ENCODE peak calls at places on chromosome 7, in five cellular contexts. M is A549, N is IMR-90, O is SK-N-SH, R is H1. D is an unnamed sample.

GRCh38 chr7:155392726-155393570 is 65.0 kb upstream of the EN2 start:
- DNase-seq in M (peak), N (no peak), O (no peak), R (no peak), D (peak)

GRCh38 chr7:138565451-138566114 is 105.5 kb downstream of the TRIM24 start:
- DNase-seq in M (peak), N (peak), O (no peak), R (no peak), D (peak)

GRCh38 chr7:50544992-50545391 is 20.2 kb downstream of the DDC start:
- DNase-seq in M (no peak), N (no peak), O (no peak), R (no peak), D (no peak)

GRCh38 chr7:82980130-82980529 is 182.6 kb downstream of the PCLO start:
- DNase-seq in M (no peak), N (no peak), O (no peak), R (no peak), D (no peak)

GRCh38 chr7:105352018-105352612 is 36.6 kb downstream of the SRPK2 start:
- DNase-seq in M (no peak), N (peak), O (no peak), R (no peak), D (no peak)

GRCh38 chr7:26658080-26658697 is 206.2 kb downstream of the SKAP2 start:
- DNase-seq in M (no peak), N (no peak), O (no peak), R (no peak), D (no peak)

GRCh38 chr7:106504620-106505019 is 156.3 kb downstream of the CCDC71L start:
- DNase-seq in M (no peak), N (peak), O (no peak), R (no peak), D (no peak)

GRCh38 chr7:2468227-2468626 is 8.0 kb downstream of the GRIFIN start:
- DNase-seq in M (no peak), N (no peak), O (peak), R (no peak), D (no peak)

GRCh38 chr7:75967055-75967454 is 27.3 kb downstream of the TMEM120A start:
- DNase-seq in M (no peak), N (no peak), O (no peak), R (no peak), D (no peak)

GRCh38 chr7:1859266-1860035 is 189.4 kb downstream of the ELFN1 start:
- DNase-seq in M (no peak), N (no peak), O (no peak), R (no peak), D (no peak)

GRCh38 chr7:135684699-135685098 is 22.4 kb downstream of the STMP1 start:
- DNase-seq in M (no peak), N (no peak), O (no peak), R (no peak), D (no peak)

GRCh38 chr7:150799741-150800575 is at the start of gene TMEM176B:
- DNase-seq in M (no peak), N (no peak), O (peak), R (peak), D (no peak)

GRCh38 chr7:147472556-147472955 is 1118.0 kb upstream of the C7orf33 start:
- DNase-seq in M (no peak), N (no peak), O (no peak), R (no peak), D (no peak)

GRCh38 chr7:75937958-75938786 is 23.2 kb downstream of the POR start:
- DNase-seq in M (peak), N (peak), O (peak), R (no peak), D (peak)

GRCh38 chr7:157975401-157976372 is 611.9 kb downstream of the PTPRN2 start:
- DNase-seq in M (no peak), N (no peak), O (no peak), R (no peak), D (no peak)

GRCh38 chr7:107125475-107125874 is 43.3 kb upstream of the HBP1 start:
- DNase-seq in M (no peak), N (no peak), O (no peak), R (no peak), D (no peak)

GRCh38 chr7:76233538-76234281 is 32.0 kb downstream of the SRRM3 start:
- DNase-seq in M (peak), N (no peak), O (no peak), R (peak), D (no peak)

GRCh38 chr7:141053626-141054025 is 20.2 kb upstream of the TMEM178B start:
- DNase-seq in M (no peak), N (no peak), O (no peak), R (no peak), D (no peak)

GRCh38 chr7:130087364-130087763 is 17.0 kb downstream of the KLHDC10 start:
- DNase-seq in M (no peak), N (peak), O (no peak), R (no peak), D (no peak)

GRCh38 chr7:44767912-44768662 is 19.4 kb downstream of the ZMIZ2 start:
- DNase-seq in M (no peak), N (peak), O (peak), R (no peak), D (no peak)

GRCh38 chr7:137423321-137423720 is 79.8 kb upstream of the PTN start:
- DNase-seq in M (no peak), N (peak), O (no peak), R (no peak), D (no peak)

GRCh38 chr7:29893351-29894005 is 87.2 kb downstream of the WIPF3 start:
- DNase-seq in M (no peak), N (no peak), O (peak), R (no peak), D (no peak)

GRCh38 chr7:130995252-130996081 is 261.5 kb upstream of the KLF14 start:
- DNase-seq in M (no peak), N (no peak), O (no peak), R (no peak), D (peak)

GRCh38 chr7:113561446-113561845 is 357.4 kb downstream of the PPP1R3A start:
- DNase-seq in M (no peak), N (peak), O (no peak), R (no peak), D (no peak)

GRCh38 chr7:18151419-18151818 is 123.8 kb upstream of the PRPS1L1 start:
- DNase-seq in M (peak), N (no peak), O (peak), R (no peak), D (no peak)

GRCh38 chr7:41232086-41232485 is 470.8 kb downstream of the INHBA start:
- DNase-seq in M (no peak), N (peak), O (no peak), R (no peak), D (no peak)

GRCh38 chr7:132386249-132386681 is 190.0 kb downstream of the PLXNA4 start:
- DNase-seq in M (no peak), N (no peak), O (peak), R (no peak), D (no peak)

GRCh38 chr7:31443457-31443856 is 70.4 kb upstream of the ITPRID1 start:
- DNase-seq in M (peak), N (peak), O (peak), R (no peak), D (peak)

GRCh38 chr7:74026406-74027123 is 1.4 kb upstream of the ELN start:
- DNase-seq in M (peak), N (peak), O (peak), R (peak), D (peak)

GRCh38 chr7:3393862-3394261 is 92.8 kb downstream of the SDK1 start:
- DNase-seq in M (peak), N (no peak), O (no peak), R (no peak), D (no peak)

GRCh38 chr7:29858080-29858951 is 52.0 kb downstream of the WIPF3 start:
- DNase-seq in M (no peak), N (no peak), O (no peak), R (no peak), D (no peak)

GRCh38 chr7:128910569-128910945 is at the start of gene KCP:
- DNase-seq in M (no peak), N (no peak), O (peak), R (peak), D (no peak)

GRCh38 chr7:128912281-128912680 is 1.8 kb upstream of the KCP start:
- DNase-seq in M (no peak), N (no peak), O (peak), R (peak), D (no peak)

GRCh38 chr7:128908750-128909385 is 1.6 kb downstream of the KCP start:
- DNase-seq in M (no peak), N (no peak), O (peak), R (peak), D (no peak)

GRCh38 chr7:128911441-128912031 is 1.0 kb upstream of the KCP start:
- DNase-seq in M (no peak), N (no peak), O (peak), R (peak), D (no peak)

GRCh38 chr7:128909605-128910568 is 622 bp downstream of the KCP start:
- DNase-seq in M (no peak), N (peak), O (peak), R (peak), D (no peak)
- TF ChIP-seq RAD21 in M (no peak), N (no peak), O (no peak), R (no peak), D (no peak)

GRCh38 chr7:70355591-70356323 is 757.5 kb downstream of the AUTS2 start:
- DNase-seq in M (no peak), N (no peak), O (no peak), R (no peak), D (no peak)

GRCh38 chr7:70356975-70357374 is 758.7 kb downstream of the AUTS2 start:
- DNase-seq in M (no peak), N (no peak), O (no peak), R (no peak), D (no peak)

GRCh38 chr7:70353948-70354335 is 755.7 kb downstream of the AUTS2 start:
- DNase-seq in M (no peak), N (no peak), O (peak), R (no peak), D (no peak)

GRCh38 chr7:70354409-70355169 is 756.3 kb downstream of the AUTS2 start:
- DNase-seq in M (no peak), N (no peak), O (peak), R (no peak), D (no peak)

GRCh38 chr7:70356324-70356797 is 758.1 kb downstream of the AUTS2 start:
- DNase-seq in M (no peak), N (no peak), O (no peak), R (no peak), D (no peak)
- H3K27ac ChIP-seq in M (no peak), N (no peak), O (no peak), R (no peak), D (no peak)

DNA sequence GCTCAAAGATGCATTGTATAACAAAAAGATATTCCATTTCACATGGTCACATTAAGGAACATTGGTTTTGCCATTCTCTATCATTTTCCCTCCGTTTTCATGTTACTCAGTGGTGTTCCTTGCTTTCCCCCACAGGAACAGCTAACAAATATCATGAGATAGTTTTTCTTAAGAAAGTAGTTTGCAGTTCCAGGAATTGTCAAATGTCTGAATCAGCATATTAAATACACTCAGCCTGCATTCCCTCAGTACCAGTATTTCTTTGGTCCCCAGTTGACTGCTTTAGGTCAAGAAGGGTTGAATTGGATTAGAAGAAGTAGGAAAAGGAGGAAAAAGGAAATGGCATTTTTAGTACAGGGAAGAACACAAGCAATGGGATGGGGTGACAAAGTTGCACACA is 436.6 kb downstream of the TNS3 start:
- DNase-seq in M (no peak), N (no peak), O (no peak), R (no peak), D (no peak)
- TF ChIP-seq RAD21 in M (no peak), N (no peak), O (no peak), R (no peak), D (no peak)

GRCh38 chr7:91569702-91570457 is 305.6 kb downstream of the FZD1 start:
- DNase-seq in M (no peak), N (no peak), O (no peak), R (no peak), D (no peak)
- H3K27ac ChIP-seq in M (no peak), N (no peak), O (no peak), R (no peak), D (no peak)

DNA sequence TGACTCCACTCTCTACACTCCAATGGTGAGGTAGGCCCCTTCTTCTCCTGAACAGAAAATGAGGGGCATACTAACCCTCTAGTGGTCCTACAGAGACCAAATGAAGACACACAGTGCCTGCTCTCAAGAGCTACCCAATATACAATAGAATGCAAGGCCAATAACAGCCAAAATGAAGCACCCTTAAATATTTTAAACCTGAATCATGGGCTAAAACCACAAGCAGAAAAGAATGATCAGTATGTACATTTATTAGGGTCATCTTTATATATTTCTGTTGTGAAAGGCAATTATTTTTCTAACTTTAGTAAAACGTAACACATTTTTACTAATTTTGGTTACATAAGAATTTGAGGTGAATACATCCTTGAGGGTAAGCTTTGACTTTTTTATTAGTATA is 49.9 kb upstream of the COL1A2 start:
- DNase-seq in M (no peak), N (peak), O (no peak), R (no peak), D (no peak)
- TF ChIP-seq RAD21 in M (no peak), N (no peak), O (no peak), R (no peak), D (no peak)

DNA sequence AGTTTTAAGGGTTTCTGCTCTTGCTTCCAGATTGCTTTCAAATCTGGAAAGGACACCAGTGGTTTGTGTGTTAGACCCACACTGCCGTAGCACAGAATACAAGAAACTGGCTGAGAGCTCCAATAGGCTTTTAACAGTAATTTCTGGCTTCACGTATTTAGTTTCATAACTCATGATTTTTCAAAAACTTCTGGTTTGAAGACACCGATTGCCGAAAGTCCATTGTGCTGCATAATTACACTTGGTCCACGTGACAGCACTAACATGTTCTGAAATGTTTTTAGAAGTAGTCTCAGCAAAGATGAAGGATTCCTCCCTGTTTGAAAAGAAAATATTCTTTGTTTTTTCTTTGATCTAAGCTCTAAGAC is 3.8 kb downstream of the EGFR start:
- DNase-seq in M (no peak), N (no peak), O (no peak), R (no peak), D (no peak)
- H3K27ac ChIP-seq in M (peak), N (no peak), O (no peak), R (no peak), D (no peak)

DNA sequence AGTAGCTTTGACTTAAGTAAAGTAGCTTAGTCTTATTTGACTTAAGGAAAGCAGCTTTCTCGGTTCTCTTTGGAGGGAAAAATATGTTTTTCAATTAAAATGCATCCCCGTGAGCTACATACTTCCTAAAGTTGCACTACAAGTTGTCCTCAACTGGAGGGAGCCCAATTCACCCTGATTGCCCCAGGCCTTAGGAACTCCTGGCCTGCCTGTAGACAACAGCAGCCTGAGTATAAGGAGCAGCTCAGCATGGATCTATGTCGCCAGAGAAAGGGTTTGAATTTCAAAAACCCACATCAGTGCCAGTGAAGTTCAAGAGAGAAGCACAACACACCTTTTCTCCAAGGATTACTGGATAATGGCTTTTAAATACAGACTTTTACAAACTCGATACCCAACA is 772.0 kb downstream of the TNS3 start:
- DNase-seq in M (no peak), N (no peak), O (no peak), R (no peak), D (no peak)
- TF ChIP-seq RAD21 in M (no peak), N (no peak), O (no peak), R (no peak), D (no peak)

GRCh38 chr7:28688651-28689050 is 269.5 kb downstream of the TRIL start:
- DNase-seq in M (no peak), N (peak), O (no peak), R (no peak), D (no peak)

GRCh38 chr7:28686418-28686800 is 271.7 kb downstream of the TRIL start:
- DNase-seq in M (peak), N (peak), O (peak), R (peak), D (no peak)

GRCh38 chr7:28685291-28685659 is 272.9 kb downstream of the TRIL start:
- DNase-seq in M (no peak), N (no peak), O (peak), R (no peak), D (no peak)

GRCh38 chr7:28685660-28686417 is 272.3 kb downstream of the TRIL start:
- DNase-seq in M (peak), N (peak), O (peak), R (peak), D (peak)

GRCh38 chr7:28687631-28688030 is 270.5 kb downstream of the TRIL start:
- DNase-seq in M (no peak), N (no peak), O (no peak), R (no peak), D (no peak)
- H3K27ac ChIP-seq in M (no peak), N (no peak), O (peak), R (no peak), D (no peak)